ENCODE peak calls at places on chromosomes 6 and 20, in four cellular contexts. X, D, S and B are unnamed samples.

GRCh38 chr6:62775427-62776022 is 435.7 kb upstream of the FKBP1C start:
- DNase-seq in D (peak), S (no peak), X (peak), B (no peak)

GRCh38 chr6:134173007-134173690 is 120.7 kb upstream of the SLC2A12 start:
- DNase-seq in X (no peak), D (no peak), S (no peak), B (no peak)

GRCh38 chr6:143755301-143755744 is 77.6 kb downstream of the PHACTR2 start:
- DNase-seq in X (no peak), D (no peak), S (no peak), B (peak)

GRCh38 chr6:90859612-90860011 is 272.7 kb upstream of the MAP3K7 start:
- DNase-seq in D (no peak), X (no peak), S (no peak), B (no peak)

GRCh38 chr6:82371799-82372508 is 8.3 kb downstream of the TPBG start:
- DNase-seq in X (no peak), D (no peak), S (no peak), B (no peak)

GRCh38 chr6:111978826-111979225 is 75.1 kb upstream of the CCN6 start:
- DNase-seq in X (no peak), S (no peak), D (no peak), B (no peak)

GRCh38 chr6:145629478-145629877 is 105.8 kb downstream of the EPM2A start:
- DNase-seq in S (no peak), X (no peak), D (no peak), B (no peak)

GRCh38 chr6:79384845-79385244 is 150.4 kb upstream of the HMGN3 start:
- DNase-seq in S (no peak), X (no peak), D (no peak), B (peak)

GRCh38 chr20:43389839-43390626 is 67.7 kb upstream of the SRSF6 start:
- DNase-seq in X (no peak), S (no peak), D (peak), B (peak)

GRCh38 chr6:3140201-3140600 is 17.1 kb downstream of the TUBB2A start:
- DNase-seq in D (no peak), X (no peak), S (no peak), B (no peak)

GRCh38 chr6:2038096-2038495 is 207.3 kb downstream of the GMDS start:
- DNase-seq in D (no peak), X (no peak), S (no peak), B (no peak)

GRCh38 chr6:30903236-30903635 is 4.8 kb upstream of the GTF2H4 start:
- DNase-seq in S (no peak), D (no peak), X (no peak), B (no peak)

GRCh38 chr20:58638467-58639181 is 12.5 kb upstream of the STX16 start:
- DNase-seq in X (no peak), S (no peak), D (no peak), B (no peak)

GRCh38 chr6:3619800-3620199 is 131.7 kb downstream of the PXDC1 start:
- DNase-seq in D (no peak), S (no peak), X (no peak), B (no peak)

GRCh38 chr6:35377002-35377401 is 34.6 kb downstream of the PPARD start:
- DNase-seq in S (no peak), D (no peak), X (no peak), B (no peak)

GRCh38 chr20:41356951-41357350 is 9.7 kb downstream of the EMILIN3 start:
- DNase-seq in D (no peak), X (no peak), S (no peak), B (no peak)

GRCh38 chr6:17015144-17015543 is 86.7 kb upstream of the STMND1 start:
- DNase-seq in X (no peak), S (peak), D (no peak), B (no peak)

GRCh38 chr6:53461041-53461656 is 83.8 kb downstream of the GCLC start:
- DNase-seq in S (peak), D (no peak), X (no peak), B (no peak)

GRCh38 chr6:92888316-92888715 is 531.0 kb downstream of the EPHA7 start:
- DNase-seq in D (no peak), S (no peak), X (no peak), B (no peak)

GRCh38 chr6:160974304-160974771 is 17.2 kb upstream of the MAP3K4 start:
- DNase-seq in D (no peak), S (no peak), X (no peak), B (no peak)

GRCh38 chr6:89434954-89435353 is 2.0 kb downstream of the ANKRD6 start:
- DNase-seq in S (no peak), D (no peak), X (no peak), B (no peak)

GRCh38 chr6:150312844-150313584 is 55.8 kb upstream of the IYD start:
- DNase-seq in S (no peak), X (no peak), D (no peak), B (no peak)

GRCh38 chr6:111550953-111551352 is 54.7 kb downstream of the TRAF3IP2 start:
- DNase-seq in X (no peak), S (no peak), D (no peak), B (no peak)

DNA sequence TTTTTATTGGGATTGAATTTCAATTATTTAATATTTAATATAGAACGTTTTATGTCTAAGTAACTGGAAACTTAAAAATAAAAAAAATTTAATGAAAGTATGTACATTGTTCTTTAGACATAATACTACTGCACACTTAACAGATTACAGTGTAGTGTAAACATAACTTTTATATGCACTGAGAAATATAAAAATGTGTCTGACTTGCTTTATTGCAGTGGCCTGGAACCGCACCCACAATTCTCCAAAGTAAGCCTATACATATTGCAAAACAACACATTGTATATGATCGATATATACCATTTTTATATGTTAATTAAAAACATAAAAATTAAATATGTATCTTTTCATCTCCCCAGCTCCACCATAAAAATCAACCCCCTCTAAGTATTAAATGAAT is 42.8 kb downstream of the GFOD1 start:
- DNase-seq in D (no peak), X (no peak), S (no peak), B (no peak)
- TF ChIP-seq FOXK2 in D (no peak), X (no peak), S (no peak), B (no peak)

DNA sequence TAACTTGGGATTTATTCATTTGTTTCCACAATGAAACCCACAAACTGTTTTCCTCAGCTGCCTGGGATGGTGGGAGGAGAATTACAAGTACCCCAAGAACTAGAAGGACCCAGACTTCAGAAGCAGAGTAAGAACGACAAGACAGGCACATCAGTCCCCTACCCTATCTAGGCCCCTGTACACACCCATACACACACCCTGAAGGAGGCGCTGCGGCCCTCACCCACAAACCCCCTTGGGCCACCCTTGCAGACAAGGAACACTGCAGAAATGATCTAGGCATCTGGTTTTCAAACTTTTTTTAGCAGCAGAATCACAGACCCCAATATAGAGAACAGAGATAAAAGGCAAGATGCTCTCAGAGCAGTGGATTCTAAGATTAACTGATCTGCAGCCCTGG is 55.0 kb downstream of the TRERF1 start:
- DNase-seq in S (no peak), X (no peak), D (no peak), B (no peak)
- TF ChIP-seq FOXM1 in S (no peak), X (no peak), D (no peak), B (no peak)

GRCh38 chr6:56863366-56863765 is 91.5 kb upstream of the BEND6 start:
- DNase-seq in S (no peak), D (no peak), X (peak), B (no peak)
- TF ChIP-seq FOXK2 in S (no peak), D (no peak), X (no peak), B (no peak)

DNA sequence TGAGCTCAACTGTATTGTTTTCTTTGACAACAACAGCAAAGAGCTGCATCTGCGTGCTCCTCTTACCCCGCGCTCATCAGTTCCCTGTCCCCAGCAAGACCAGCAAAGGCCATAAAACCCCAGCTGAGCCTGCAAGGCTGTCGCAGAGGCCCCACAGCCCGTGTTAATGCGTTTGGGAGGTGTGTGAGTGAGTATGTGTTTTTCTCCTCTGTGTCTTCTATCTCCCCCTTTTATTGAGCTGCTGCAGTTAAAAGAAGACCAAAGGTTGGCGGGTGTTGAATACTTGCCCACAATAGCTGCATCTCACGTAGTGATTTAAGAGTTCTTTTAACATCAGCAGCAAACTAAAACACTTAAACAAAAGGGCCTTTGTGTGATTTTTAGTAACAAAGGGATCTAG is 27.0 kb upstream of the CNKSR3 start:
- DNase-seq in D (no peak), X (no peak), S (no peak), B (peak)
- TF ChIP-seq FOXM1 in D (no peak), X (no peak), S (no peak), B (no peak)

DNA sequence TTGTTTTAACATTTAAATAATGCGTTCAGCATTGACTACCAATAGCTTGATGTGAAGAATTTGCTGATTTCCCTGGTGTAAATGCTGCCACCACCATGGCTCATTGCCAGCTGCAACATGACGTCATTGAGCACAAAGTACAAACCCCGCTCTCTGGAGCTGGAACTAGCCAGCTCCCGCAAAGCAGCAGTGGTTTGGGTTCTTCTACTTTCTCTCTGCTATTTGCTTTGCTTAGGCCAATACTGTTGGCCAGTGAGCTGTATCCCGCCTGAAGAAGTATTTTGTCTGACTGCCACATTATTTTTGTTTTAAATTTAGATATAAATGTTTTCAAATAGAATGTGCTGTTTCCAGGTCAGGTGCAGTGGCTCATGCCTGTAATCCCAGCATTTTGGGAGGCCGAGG is 47.4 kb upstream of the KIF13A start:
- DNase-seq in D (peak), X (peak), S (no peak), B (no peak)
- TF ChIP-seq FOXK2 in D (no peak), X (no peak), S (no peak), B (no peak)

GRCh38 chr20:52536841-52537400 is 345.3 kb upstream of the ZFP64 start:
- DNase-seq in X (no peak), S (no peak), D (no peak), B (no peak)
- TF ChIP-seq FOXM1 in X (no peak), S (no peak), D (no peak), B (no peak)

GRCh38 chr6:159075506-159076100 is 30.8 kb upstream of the TAGAP start:
- DNase-seq in D (no peak), S (no peak), X (no peak), B (no peak)

GRCh38 chr6:159077123-159077522 is 32.3 kb upstream of the TAGAP start:
- DNase-seq in D (no peak), X (no peak), S (no peak), B (no peak)

GRCh38 chr6:159074866-159075265 is 30.1 kb upstream of the TAGAP start:
- DNase-seq in X (no peak), D (no peak), S (no peak), B (no peak)

GRCh38 chr6:159071843-159072769 is 27.3 kb upstream of the TAGAP start:
- DNase-seq in D (no peak), X (no peak), S (no peak), B (no peak)

DNA sequence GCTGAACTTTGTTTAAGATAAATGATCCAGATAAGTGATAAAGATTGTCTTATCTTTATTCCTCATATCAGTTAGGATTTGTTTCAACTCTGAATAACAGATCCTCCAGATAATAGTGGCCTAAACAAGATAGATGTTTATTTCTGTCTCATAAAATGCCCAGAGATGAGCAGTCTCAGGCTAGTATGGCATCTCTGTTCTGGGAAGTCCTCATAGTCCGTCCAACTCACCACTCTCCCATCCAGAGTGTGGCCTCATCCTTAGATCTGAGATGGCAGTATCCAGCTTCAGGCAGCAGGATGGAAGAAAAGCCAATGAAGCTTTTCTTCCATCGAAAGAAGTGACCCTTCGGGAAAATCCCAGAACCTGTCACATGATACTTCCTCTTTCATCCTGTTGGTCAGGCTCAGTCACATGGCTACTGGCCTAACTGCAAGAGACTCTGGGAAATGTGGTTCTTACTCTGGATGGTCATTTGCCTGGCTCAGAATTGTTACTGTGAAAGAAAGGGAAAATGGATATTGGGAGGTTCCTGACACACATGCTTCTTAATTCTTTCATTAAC is 29.4 kb upstream of the TAGAP start:
- DNase-seq in S (no peak), X (no peak), D (peak), B (peak)
- TF ChIP-seq FOXK2 in S (no peak), X (no peak), D (no peak), B (no peak)

DNA sequence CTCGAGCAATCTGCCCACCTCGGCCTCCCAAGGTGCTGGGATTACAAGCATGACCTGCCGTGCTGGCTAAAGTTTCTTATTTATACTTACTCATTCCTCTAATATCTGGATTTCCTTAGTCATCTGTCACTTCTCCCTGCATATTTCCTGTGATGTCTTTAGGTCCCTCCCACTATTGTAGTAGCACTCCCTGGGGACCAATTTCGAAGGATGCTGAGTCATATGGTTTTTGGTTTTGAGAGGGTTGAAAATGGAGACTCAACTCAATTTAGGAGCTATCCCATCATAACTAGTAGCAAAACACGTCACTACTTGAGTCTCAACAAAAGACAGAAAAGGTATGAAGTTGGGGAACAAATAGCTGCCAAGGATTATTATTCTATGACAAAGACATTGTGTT is 20.2 kb downstream of the MCUR1 start:
- DNase-seq in X (no peak), S (peak), D (peak), B (no peak)
- TF ChIP-seq FOXM1 in X (no peak), S (no peak), D (no peak), B (no peak)

GRCh38 chr6:154580397-154581135 is 70.1 kb upstream of the CNKSR3 start:
- DNase-seq in D (no peak), X (no peak), S (no peak), B (no peak)
- TF ChIP-seq FOXK2 in D (no peak), X (no peak), S (no peak), B (no peak)

DNA sequence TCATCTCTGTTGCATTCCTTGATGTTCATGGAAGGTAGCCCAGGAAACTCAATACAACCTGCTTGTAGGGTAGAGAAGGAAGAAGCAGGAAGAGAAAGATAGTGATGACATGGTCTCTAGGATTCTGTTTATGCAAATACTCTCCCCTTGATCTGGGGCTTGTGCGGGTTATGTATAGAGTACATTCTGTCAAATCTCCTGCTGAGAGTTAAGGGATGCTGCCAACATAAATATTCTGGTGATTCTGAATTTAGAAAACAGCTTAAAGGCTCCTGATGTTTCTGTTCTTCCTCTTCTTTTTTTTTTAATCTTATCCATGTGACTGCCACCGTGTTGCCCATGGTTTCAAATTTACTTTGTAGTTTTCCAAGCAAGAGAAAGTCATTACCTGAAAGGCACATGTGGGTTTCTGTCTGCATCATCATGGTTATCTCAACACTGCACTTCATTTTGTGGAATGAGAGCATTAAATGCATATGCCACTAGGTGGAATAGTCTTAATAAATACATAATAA is 150.6 kb downstream of the RPS12 start:
- DNase-seq in X (no peak), D (no peak), S (no peak), B (no peak)
- TF ChIP-seq FOXM1 in X (no peak), D (no peak), S (no peak), B (no peak)